ENCODE peak calls at places on chromosome 2, in five cellular contexts. B is GM04503; Y is activated gamma-delta T cell treated with anti-CD3 and anti-CD28 coated beads, Interleukin-2, amount 50 U/mL, for 16 hours; W is type B pancreatic cell; D is HEK293T. T is an unnamed sample.

GRCh38 chr2:159088906-159089305 is 120.5 kb downstream of the TANC1 start:
- DNase-seq in B (no peak), Y (no peak), W (no peak), D (no peak), T (no peak)

GRCh38 chr2:61707984-61708852 is 145.6 kb downstream of the FAM161A start:
- DNase-seq in B (no peak), Y (no peak), W (no peak), D (no peak), T (peak; percentile 50)

GRCh38 chr2:69253893-69254292 is 133.1 kb downstream of the GFPT1 start:
- DNase-seq in B (peak; percentile 100), Y (no peak), W (no peak), D (no peak), T (peak; percentile 98)

GRCh38 chr2:63842149-63843061 is 709 bp downstream of the UGP2 start:
- DNase-seq in B (no peak), Y (no peak), W (no peak), D (peak; percentile 30), T (no peak)

GRCh38 chr2:66443977-66444855 is 9.3 kb downstream of the MEIS1 start:
- DNase-seq in B (peak; percentile 66), Y (no peak), W (no peak), D (no peak), T (no peak)

GRCh38 chr2:195486520-195486919 is 170.5 kb upstream of the SLC39A10 start:
- DNase-seq in B (no peak), Y (no peak), W (no peak), D (no peak), T (no peak)

GRCh38 chr2:135157856-135158255 is 105.8 kb downstream of the RAB3GAP1 start:
- DNase-seq in B (no peak), Y (no peak), W (no peak), D (no peak), T (no peak)

GRCh38 chr2:85231242-85231805 is 96.5 kb downstream of the TGOLN2 start:
- DNase-seq in B (no peak), Y (no peak), W (no peak), D (no peak), T (no peak)

GRCh38 chr2:151552287-151552686 is 142.6 kb downstream of the RIF1 start:
- DNase-seq in B (no peak), Y (no peak), W (no peak), D (no peak), T (no peak)

GRCh38 chr2:215652432-215652831 is 216.6 kb upstream of the FN1 start:
- DNase-seq in B (peak; percentile 89), Y (no peak), W (no peak), D (no peak), T (no peak)

GRCh38 chr2:118852605-118853128 is 5.2 kb upstream of the EN1 start:
- DNase-seq in B (no peak), Y (no peak), W (no peak), D (no peak), T (no peak)

GRCh38 chr2:85133751-85134254 is 611 bp downstream of the TCF7L1 start:
- DNase-seq in B (no peak), Y (no peak), W (peak; percentile 77), D (peak; percentile 53), T (no peak)

T was measured in non-pigmented ciliary epithelial cell.